ENCODE peak calls at places on chromosomes 2 and 18, in five cellular contexts. One of them, this sample, is unnamed.

GRCh38 chr2:154170400-154170799 is 298.7 kb downstream of the GALNT13 start:
- DNase-seq in T-helper 17 cell: no peak
- DNase-seq in astrocyte: no peak
- DNase-seq in fibroblast of the conjunctiva: no peak
- DNase-seq in upper lobe of left lung: no peak
- DNase-seq in this sample: no peak

GRCh38 chr18:51621103-51621969 is 423.9 kb upstream of the MEX3C start:
- DNase-seq in fibroblast of the conjunctiva: peak
- DNase-seq in T-helper 17 cell: no peak
- DNase-seq in astrocyte: peak
- DNase-seq in upper lobe of left lung: peak
- DNase-seq in this sample: peak

GRCh38 chr2:74333175-74333574 is 10.0 kb downstream of the SLC4A5 start:
- DNase-seq in fibroblast of the conjunctiva: peak
- DNase-seq in upper lobe of left lung: no peak
- DNase-seq in astrocyte: no peak
- DNase-seq in T-helper 17 cell: no peak
- DNase-seq in this sample: peak

GRCh38 chr18:62109676-62110075 is 77.2 kb downstream of the PIGN start:
- DNase-seq in T-helper 17 cell: no peak
- DNase-seq in upper lobe of left lung: no peak
- DNase-seq in fibroblast of the conjunctiva: no peak
- DNase-seq in astrocyte: peak
- DNase-seq in this sample: no peak

GRCh38 chr18:11872479-11873136 is 21.4 kb downstream of the CHMP1B start:
- DNase-seq in astrocyte: no peak
- DNase-seq in fibroblast of the conjunctiva: no peak
- DNase-seq in upper lobe of left lung: peak
- DNase-seq in T-helper 17 cell: no peak
- DNase-seq in this sample: peak

GRCh38 chr2:211127501-211127900 is 571.1 kb downstream of the CPS1 start:
- DNase-seq in T-helper 17 cell: no peak
- DNase-seq in astrocyte: peak
- DNase-seq in upper lobe of left lung: no peak
- DNase-seq in fibroblast of the conjunctiva: no peak
- DNase-seq in this sample: no peak

GRCh38 chr2:219484343-219485200 is 14.1 kb upstream of the GMPPA start:
- DNase-seq in T-helper 17 cell: no peak
- DNase-seq in fibroblast of the conjunctiva: no peak
- DNase-seq in astrocyte: no peak
- DNase-seq in upper lobe of left lung: no peak
- DNase-seq in this sample: no peak

GRCh38 chr18:31977270-31977872 is 34.4 kb upstream of the TRAPPC8 start:
- DNase-seq in astrocyte: peak
- DNase-seq in T-helper 17 cell: no peak
- DNase-seq in upper lobe of left lung: no peak
- DNase-seq in fibroblast of the conjunctiva: peak
- DNase-seq in this sample: peak

GRCh38 chr2:147487286-147487979 is 357.4 kb upstream of the ACVR2A start:
- DNase-seq in fibroblast of the conjunctiva: no peak
- DNase-seq in astrocyte: no peak
- DNase-seq in T-helper 17 cell: no peak
- DNase-seq in upper lobe of left lung: no peak
- DNase-seq in this sample: no peak

GRCh38 chr18:2656237-2657042 is 914 bp downstream of the SMCHD1 start:
- DNase-seq in fibroblast of the conjunctiva: no peak
- DNase-seq in T-helper 17 cell: peak
- DNase-seq in astrocyte: peak
- DNase-seq in upper lobe of left lung: peak
- DNase-seq in this sample: peak

GRCh38 chr2:120269076-120269744 is 16.6 kb downstream of the RALB start:
- DNase-seq in upper lobe of left lung: no peak
- DNase-seq in fibroblast of the conjunctiva: no peak
- DNase-seq in astrocyte: no peak
- DNase-seq in T-helper 17 cell: no peak
- DNase-seq in this sample: peak

GRCh38 chr2:188291617-188292445 is at the start of gene GULP1:
- DNase-seq in fibroblast of the conjunctiva: peak
- DNase-seq in astrocyte: peak
- DNase-seq in T-helper 17 cell: no peak
- DNase-seq in upper lobe of left lung: peak
- DNase-seq in this sample: no peak

GRCh38 chr2:225140761-225141160 is 98.5 kb upstream of the DOCK10 start:
- DNase-seq in T-helper 17 cell: no peak
- DNase-seq in fibroblast of the conjunctiva: no peak
- DNase-seq in upper lobe of left lung: no peak
- DNase-seq in astrocyte: no peak
- DNase-seq in this sample: no peak

GRCh38 chr2:10135296-10136089 is 13.0 kb downstream of the RRM2 start:
- DNase-seq in fibroblast of the conjunctiva: no peak
- DNase-seq in T-helper 17 cell: no peak
- DNase-seq in upper lobe of left lung: no peak
- DNase-seq in astrocyte: no peak
- DNase-seq in this sample: no peak

GRCh38 chr2:165791811-165792454 is 2.1 kb downstream of the GALNT3 start:
- DNase-seq in T-helper 17 cell: no peak
- DNase-seq in fibroblast of the conjunctiva: no peak
- DNase-seq in astrocyte: peak
- DNase-seq in upper lobe of left lung: no peak
- DNase-seq in this sample: no peak

GRCh38 chr18:54284967-54285785 is 15.9 kb downstream of the POLI start:
- DNase-seq in upper lobe of left lung: no peak
- DNase-seq in T-helper 17 cell: peak
- DNase-seq in astrocyte: peak
- DNase-seq in fibroblast of the conjunctiva: peak
- DNase-seq in this sample: peak

GRCh38 chr2:10072656-10073480 is 7.3 kb downstream of the CYS1 start:
- DNase-seq in astrocyte: peak
- DNase-seq in upper lobe of left lung: peak
- DNase-seq in T-helper 17 cell: peak
- DNase-seq in fibroblast of the conjunctiva: peak
- DNase-seq in this sample: peak

GRCh38 chr2:227890495-227891079 is 19.2 kb downstream of the DAW1 start:
- DNase-seq in T-helper 17 cell: no peak
- DNase-seq in upper lobe of left lung: no peak
- DNase-seq in astrocyte: peak
- DNase-seq in fibroblast of the conjunctiva: peak
- DNase-seq in this sample: no peak

GRCh38 chr2:70861774-70862644 is 26.4 kb upstream of the CD207 start:
- DNase-seq in astrocyte: peak
- DNase-seq in fibroblast of the conjunctiva: peak
- DNase-seq in upper lobe of left lung: peak
- DNase-seq in T-helper 17 cell: peak
- DNase-seq in this sample: peak

GRCh38 chr2:113965644-113966043 is 75.8 kb downstream of the ACTR3 start:
- DNase-seq in astrocyte: peak
- DNase-seq in upper lobe of left lung: peak
- DNase-seq in fibroblast of the conjunctiva: peak
- DNase-seq in T-helper 17 cell: no peak
- DNase-seq in this sample: peak

GRCh38 chr2:199455533-199456382 is 2.0 kb downstream of the SATB2 start:
- DNase-seq in astrocyte: peak
- DNase-seq in upper lobe of left lung: no peak
- DNase-seq in fibroblast of the conjunctiva: no peak
- DNase-seq in T-helper 17 cell: no peak
- DNase-seq in this sample: no peak

GRCh38 chr2:142082363-142082762 is 48.5 kb downstream of the LRP1B start:
- DNase-seq in upper lobe of left lung: no peak
- DNase-seq in fibroblast of the conjunctiva: no peak
- DNase-seq in astrocyte: no peak
- DNase-seq in T-helper 17 cell: no peak
- DNase-seq in this sample: no peak